ENCODE peak calls at places on chromosome 10, in seven cellular contexts. L, F, Y, G, O, C and W are unnamed samples. For H3K36me3, the result is how much of the 10 kb centered on the place peaks cover.

GRCh38 chr10:67697646-67698245 is 1.8 kb upstream of the CTNNA3 start:
- DNase-seq in L (peak), F (no peak), Y (no peak), G (no peak), O (no peak), C (no peak), W (peak)

GRCh38 chr10:109913351-109913902 is 9.9 kb downstream of the XPNPEP1 start:
- DNase-seq in L (no peak), F (no peak), Y (no peak), G (no peak), O (no peak), C (no peak), W (no peak)

GRCh38 chr10:63588436-63589180 is 67.4 kb downstream of the REEP3 start:
- DNase-seq in L (no peak), F (no peak), Y (no peak), G (no peak), O (no peak), C (no peak), W (peak)

GRCh38 chr10:132528064-132528800 is 9.4 kb upstream of the INPP5A start:
- DNase-seq in L (no peak), F (no peak), Y (no peak), G (no peak), O (no peak), C (peak), W (peak)

GRCh38 chr10:105063796-105064195 is 422.7 kb downstream of the SORCS3 start:
- DNase-seq in L (peak), F (no peak), Y (no peak), G (no peak), O (no peak), C (no peak), W (peak)

GRCh38 chr10:78033623-78034470 is at the start of gene RPS24:
- DNase-seq in L (peak), F (peak), Y (peak), G (peak), O (peak), C (peak), W (peak)

GRCh38 chr10:67629461-67629971 is 66.5 kb downstream of the CTNNA3 start:
- DNase-seq in L (no peak), F (no peak), Y (no peak), G (no peak), O (peak), C (no peak), W (no peak)

GRCh38 chr10:88792656-88793055 is 9.9 kb upstream of the LIPM start:
- DNase-seq in L (peak), F (no peak), Y (no peak), G (peak), O (no peak), C (no peak), W (no peak)

GRCh38 chr10:43205681-43206390 is 61.0 kb downstream of the RASGEF1A start:
- DNase-seq in L (no peak), F (peak), Y (no peak), G (no peak), O (no peak), C (peak), W (peak)

GRCh38 chr10:112282086-112282485 is 1.1 kb upstream of the TECTB start:
- DNase-seq in L (no peak), F (no peak), Y (no peak), G (no peak), O (no peak), C (no peak), W (no peak)

GRCh38 chr10:4633186-4633585 is 192.8 kb upstream of the AKR1E2 start:
- DNase-seq in L (no peak), F (no peak), Y (no peak), G (no peak), O (no peak), C (no peak), W (no peak)

GRCh38 chr10:29160110-29160669 is 128.7 kb upstream of the LYZL1 start:
- DNase-seq in L (no peak), F (no peak), Y (no peak), G (no peak), O (no peak), C (no peak), W (no peak)

GRCh38 chr10:49081532-49082275 is 33.6 kb downstream of the VSTM4 start:
- DNase-seq in L (peak), F (no peak), Y (no peak), G (no peak), O (no peak), C (no peak), W (no peak)

GRCh38 chr10:131757285-131758058 is 143.3 kb upstream of the PPP2R2D start:
- DNase-seq in L (no peak), F (no peak), Y (no peak), G (no peak), O (no peak), C (peak), W (no peak)

GRCh38 chr10:46520381-46520780 is 36.1 kb downstream of the GPRIN2 start:
- DNase-seq in L (no peak), F (no peak), Y (no peak), G (no peak), O (no peak), C (peak), W (no peak)

GRCh38 chr10:50432610-50433009 is 181.3 kb upstream of the ASAH2 start:
- DNase-seq in L (no peak), F (no peak), Y (no peak), G (no peak), O (peak), C (no peak), W (no peak)

GRCh38 chr10:70931168-70931805 is 42.9 kb upstream of the PCBD1 start:
- DNase-seq in L (no peak), F (no peak), Y (no peak), G (no peak), O (no peak), C (no peak), W (no peak)

GRCh38 chr10:26703096-26703495 is 5.6 kb downstream of the PDSS1 start:
- DNase-seq in L (no peak), F (no peak), Y (no peak), G (no peak), O (no peak), C (no peak), W (no peak)

GRCh38 chr10:132711618-132712051 is 74.3 kb downstream of the NKX6-2 start:
- DNase-seq in L (no peak), F (peak), Y (no peak), G (no peak), O (no peak), C (peak), W (no peak)

GRCh38 chr10:102674566-102674965 is 30.3 kb downstream of the TRIM8 start:
- DNase-seq in L (no peak), F (no peak), Y (no peak), G (no peak), O (no peak), C (no peak), W (no peak)

GRCh38 chr10:117007080-117007479 is 2.1 kb upstream of the SHTN1 start:
- DNase-seq in L (no peak), F (no peak), Y (no peak), G (no peak), O (no peak), C (no peak), W (no peak)

GRCh38 chr10:42556931-42557330 is 81.4 kb downstream of the ZNF33B start:
- DNase-seq in L (no peak), F (no peak), Y (no peak), G (no peak), O (no peak), C (no peak), W (no peak)

GRCh38 chr10:35058686-35059085 is 31.5 kb downstream of the CUL2 start:
- DNase-seq in L (no peak), F (no peak), Y (no peak), G (no peak), O (no peak), C (no peak), W (no peak)

GRCh38 chr10:48517911-48518321 is 87.0 kb downstream of the ARHGAP22 start:
- DNase-seq in L (no peak), F (peak), Y (no peak), G (no peak), O (no peak), C (no peak), W (no peak)

GRCh38 chr10:96292971-96293909 is 11.0 kb upstream of the DNTT start:
- DNase-seq in L (no peak), F (no peak), Y (no peak), G (no peak), O (peak), C (no peak), W (peak)

GRCh38 chr10:121032460-121032859 is 181.3 kb downstream of the WDR11 start:
- DNase-seq in L (no peak), F (no peak), Y (no peak), G (no peak), O (no peak), C (no peak), W (no peak)

GRCh38 chr10:59708816-59709471 is 706 bp downstream of the SLC16A9 start:
- DNase-seq in L (peak), F (no peak), Y (no peak), G (no peak), O (peak), C (peak), W (peak)

GRCh38 chr10:25683291-25683690 is 250.7 kb upstream of the MYO3A start:
- DNase-seq in L (peak), F (no peak), Y (no peak), G (no peak), O (no peak), C (no peak), W (no peak)

GRCh38 chr10:29486466-29486865 is 148.3 kb downstream of the SVIL start:
- DNase-seq in L (no peak), F (no peak), Y (no peak), G (no peak), O (no peak), C (no peak), W (no peak)

GRCh38 chr10:88946965-88947590 is 5.5 kb downstream of the ACTA2 start:
- DNase-seq in L (no peak), F (no peak), Y (no peak), G (no peak), O (no peak), C (no peak), W (no peak)

GRCh38 chr10:46227571-46228075 is 59.2 kb upstream of the ANTXRL start:
- DNase-seq in L (no peak), F (peak), Y (no peak), G (peak), O (no peak), C (no peak), W (no peak)

GRCh38 chr10:43230101-43230908 is 36.6 kb downstream of the RASGEF1A start:
- DNase-seq in L (no peak), F (peak), Y (no peak), G (no peak), O (no peak), C (peak), W (peak)

DNA sequence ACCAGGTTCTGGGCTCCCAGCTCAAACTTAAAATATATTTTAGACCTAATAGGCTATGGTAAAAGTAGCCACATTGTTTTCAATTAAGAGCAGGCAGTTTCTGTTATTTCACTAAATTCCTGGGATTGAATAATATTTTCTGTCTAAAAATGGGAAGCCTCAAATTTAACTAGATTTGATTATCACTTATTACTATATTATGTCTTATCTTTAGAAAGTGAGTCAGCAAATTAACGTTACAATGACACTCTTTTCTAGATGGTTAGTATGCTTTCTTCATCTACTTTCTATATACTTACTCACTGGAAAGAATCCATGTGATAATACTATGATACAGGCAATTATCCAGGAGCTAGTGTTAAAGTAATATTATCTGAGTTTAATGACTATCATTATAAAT is 27.5 kb downstream of the KIF5B start:
- DNase-seq in L (no peak), F (no peak), Y (no peak), G (no peak), O (no peak), C (no peak), W (no peak)
- H3K36me3 ChIP-seq in L (under half), F (half or more), Y (half or more), G (under half), O (under half), C (half or more), W (under half)

GRCh38 chr10:727162-727790 is 37.8 kb upstream of the DIP2C start:
- DNase-seq in L (no peak), F (no peak), Y (no peak), G (no peak), O (no peak), C (no peak), W (no peak)

GRCh38 chr10:728603-729002 is 39.1 kb upstream of the DIP2C start:
- DNase-seq in L (no peak), F (no peak), Y (no peak), G (no peak), O (no peak), C (no peak), W (no peak)

GRCh38 chr10:723973-724372 is 34.5 kb upstream of the DIP2C start:
- DNase-seq in L (no peak), F (no peak), Y (no peak), G (no peak), O (no peak), C (no peak), W (no peak)

GRCh38 chr10:722281-723060 is 33.0 kb upstream of the DIP2C start:
- DNase-seq in L (no peak), F (no peak), Y (no peak), G (no peak), O (no peak), C (no peak), W (no peak)

GRCh38 chr10:725786-726185 is 36.3 kb upstream of the DIP2C start:
- DNase-seq in L (no peak), F (no peak), Y (no peak), G (no peak), O (no peak), C (no peak), W (no peak)
- H3K36me3 ChIP-seq in L (under half), F (under half), Y (under half), G (under half), O (under half), C (under half), W (under half)

DNA sequence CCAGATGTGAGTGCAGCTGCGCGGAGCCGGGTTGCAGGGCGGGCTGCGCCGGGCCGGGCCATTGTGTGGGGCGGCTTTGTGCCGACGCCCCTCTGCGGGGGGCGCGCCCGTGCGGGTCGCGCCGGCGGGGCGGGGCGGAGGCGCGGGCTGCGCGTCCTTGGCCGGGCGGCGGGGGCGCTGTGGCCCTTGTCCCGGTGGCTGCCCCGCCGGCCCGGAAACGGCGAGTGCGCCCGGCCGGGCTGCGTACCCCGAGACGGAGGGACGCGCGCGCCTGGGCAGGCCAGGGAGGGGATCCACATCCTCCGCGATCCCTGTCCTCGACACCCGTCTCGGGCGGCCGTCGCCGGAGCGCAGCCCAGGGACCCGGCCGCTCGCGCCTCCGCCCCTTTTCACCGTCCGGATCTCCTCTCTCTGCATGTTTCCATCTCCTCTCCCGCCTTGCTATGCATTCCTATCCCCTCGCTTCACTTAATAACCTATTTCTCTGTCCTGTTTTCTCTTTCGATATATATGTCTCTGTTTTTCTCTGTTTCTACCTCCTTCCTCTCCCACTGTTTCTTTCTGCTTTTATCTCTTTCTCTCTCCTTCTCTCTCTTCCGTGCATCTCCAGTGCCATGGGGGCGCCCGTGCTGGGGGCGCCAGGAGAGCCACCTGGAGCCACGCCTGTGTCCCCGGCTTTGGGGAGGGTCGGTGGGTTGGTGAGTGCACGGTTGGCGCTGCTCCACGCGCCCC is 765 bp downstream of the PFKFB3 start:
- DNase-seq in L (peak), F (no peak), Y (peak), G (peak), O (peak), C (peak), W (peak)
- H3K36me3 ChIP-seq in L (under half), F (under half), Y (under half), G (under half), O (under half), C (under half), W (under half)

GRCh38 chr10:118931436-118931835 is 98.1 kb upstream of the NANOS1 start:
- DNase-seq in L (no peak), F (no peak), Y (no peak), G (no peak), O (no peak), C (no peak), W (no peak)
- H3K36me3 ChIP-seq in L (under half), F (under half), Y (under half), G (under half), O (under half), C (under half), W (under half)

DNA sequence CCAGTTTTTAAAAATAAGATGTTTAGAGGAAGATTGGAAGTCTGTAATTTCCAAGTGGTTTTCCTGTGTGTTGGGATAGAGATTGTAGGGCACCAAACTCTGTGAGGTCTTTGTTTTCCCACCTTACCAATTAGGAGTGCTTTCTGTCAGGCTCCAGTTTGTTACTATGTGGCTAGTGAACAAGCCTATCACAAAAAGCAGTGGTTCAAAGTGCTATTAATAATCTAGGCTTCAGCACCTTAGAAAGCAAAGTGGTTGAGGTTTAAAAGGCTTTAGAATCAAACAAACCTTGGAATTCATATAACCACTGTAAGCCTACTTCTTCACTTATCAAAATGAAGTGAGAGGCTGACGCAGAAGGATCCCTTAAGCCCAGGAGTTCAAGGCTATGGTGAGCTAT is 11.1 kb upstream of the ANAPC16 start:
- DNase-seq in L (no peak), F (no peak), Y (no peak), G (no peak), O (no peak), C (no peak), W (no peak)
- H3K36me3 ChIP-seq in L (under half), F (half or more), Y (under half), G (under half), O (under half), C (under half), W (under half)

DNA sequence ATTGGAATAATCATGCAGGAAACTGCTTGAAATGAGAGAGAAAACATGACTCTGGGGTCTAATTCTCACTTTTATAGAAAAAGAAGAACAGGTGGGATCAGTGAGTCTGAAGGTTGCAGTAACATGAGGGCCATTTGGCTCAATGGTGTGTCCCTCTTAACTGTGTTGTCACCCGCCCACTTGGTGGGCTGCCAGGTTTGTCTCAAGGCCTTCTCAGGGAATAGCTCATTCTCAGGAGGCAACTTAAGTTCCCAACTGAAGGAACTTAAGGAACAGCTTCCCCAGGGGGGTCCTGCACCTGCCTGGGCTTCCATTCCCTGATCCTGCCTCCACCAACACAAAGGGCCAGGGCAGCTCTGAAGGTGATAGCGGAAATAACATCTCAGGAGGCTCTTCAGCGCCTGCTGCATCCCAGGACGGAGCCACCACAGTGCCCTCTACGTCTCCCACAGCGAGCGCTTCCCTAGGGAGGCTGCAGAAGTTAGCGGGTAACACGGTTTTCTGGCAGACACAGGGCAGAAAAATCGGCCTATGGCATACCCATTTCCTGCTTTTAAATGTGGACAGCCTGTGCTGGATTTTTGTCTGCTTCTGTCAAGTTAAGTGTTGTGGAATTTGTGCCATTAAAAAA is 88.8 kb downstream of the ZRANB1 start:
- DNase-seq in L (no peak), F (no peak), Y (no peak), G (no peak), O (no peak), C (no peak), W (peak)
- H3K36me3 ChIP-seq in L (under half), F (under half), Y (under half), G (under half), O (under half), C (under half), W (under half)

DNA sequence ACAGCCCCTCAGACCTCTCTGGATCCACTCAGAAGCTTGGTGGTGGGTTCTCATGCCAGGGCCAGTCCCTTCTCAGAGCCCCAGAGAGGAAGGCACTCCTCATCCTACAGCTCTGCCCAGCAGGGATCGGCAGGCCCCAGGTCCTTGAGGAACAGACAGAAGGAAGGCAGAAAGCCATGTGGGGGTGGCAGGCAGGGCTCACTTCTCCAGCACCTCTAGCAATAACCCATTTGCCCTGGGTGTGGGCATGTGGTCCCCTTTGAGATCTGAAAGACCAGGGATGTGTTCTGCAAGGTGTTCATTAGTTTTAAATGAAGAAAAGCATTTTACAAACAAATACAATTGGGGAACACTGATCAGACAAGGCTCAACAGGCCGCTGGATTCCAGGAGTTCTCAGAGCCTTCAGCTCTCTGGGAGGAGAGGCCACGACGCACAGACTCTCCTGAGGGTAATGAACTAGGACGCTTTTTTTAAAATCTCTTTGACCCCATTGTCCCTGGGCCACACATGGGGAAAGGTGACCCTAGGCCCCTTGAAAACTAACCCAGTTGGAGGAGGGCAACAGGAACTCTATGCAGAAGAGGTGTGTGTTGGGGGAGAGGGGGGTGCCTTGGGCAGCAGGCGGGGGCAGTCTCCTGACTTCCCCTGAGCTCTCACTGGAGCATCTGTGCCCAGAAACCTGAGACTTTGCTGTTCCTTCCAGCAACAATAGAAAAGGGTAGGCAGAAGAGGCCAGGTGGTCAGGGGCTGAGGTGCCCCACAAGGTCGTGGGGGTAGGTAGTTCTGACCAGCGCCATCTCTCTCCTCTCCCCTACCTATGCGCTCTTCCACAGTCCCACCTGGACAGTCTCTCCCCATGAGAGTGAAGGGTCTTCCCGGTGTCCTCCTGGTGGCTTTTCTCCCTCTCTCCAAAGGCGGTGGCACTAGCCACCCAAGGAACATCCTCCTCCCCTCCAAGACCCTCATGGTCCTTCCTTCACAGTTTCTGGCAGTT is 40.8 kb downstream of the LDB3 start:
- DNase-seq in L (no peak), F (no peak), Y (no peak), G (no peak), O (no peak), C (peak), W (no peak)
- H3K36me3 ChIP-seq in L (under half), F (under half), Y (under half), G (under half), O (under half), C (under half), W (under half)